ENCODE peak calls at places on chromosomes 1 and 21, in six cellular contexts. D is uterus, L is esophagus muscularis mucosa, B is IMR-90, T is left lung, P is colonic mucosa. A is an unnamed sample. For H3K36me3, the result is how much of the 10 kb centered on the place peaks cover.

GRCh38 chr1:177511036-177511435 is 340.3 kb downstream of the BRINP2 start:
- DNase-seq in T (no peak), B (no peak), D (no peak), P (no peak), L (no peak), A (no peak)

GRCh38 chr1:36889478-36889845 is 144.9 kb downstream of the GRIK3 start:
- DNase-seq in B (no peak), T (no peak), L (peak), P (peak), D (no peak), A (no peak)

GRCh38 chr1:219179293-219179692 is 5.6 kb downstream of the LYPLAL1 start:
- DNase-seq in D (no peak), L (no peak), T (no peak), B (peak), P (no peak), A (no peak)

GRCh38 chr1:33660244-33660643 is 187.8 kb downstream of the ZSCAN20 start:
- DNase-seq in T (no peak), L (no peak), D (no peak), B (no peak), P (no peak), A (no peak)

GRCh38 chr1:111955755-111956154 is 33.7 kb downstream of the KCND3 start:
- DNase-seq in D (no peak), L (no peak), B (no peak), P (no peak), T (peak), A (no peak)

GRCh38 chr1:3473381-3473844 is 18.9 kb downstream of the ARHGEF16 start:
- DNase-seq in L (no peak), B (peak), D (no peak), P (no peak), T (no peak), A (no peak)

GRCh38 chr21:14864211-14865021 is 200.4 kb downstream of the NRIP1 start:
- DNase-seq in L (no peak), T (peak), D (peak), P (peak), B (peak), A (peak)

GRCh38 chr21:31564439-31564838 is 95.1 kb upstream of the SOD1 start:
- DNase-seq in D (no peak), B (no peak), L (no peak), T (no peak), P (no peak), A (no peak)

GRCh38 chr1:168488153-168488552 is 55.6 kb downstream of the XCL2 start:
- DNase-seq in B (peak), L (no peak), D (peak), T (no peak), P (no peak), A (no peak)

GRCh38 chr1:102863704-102864103 is 244.6 kb downstream of the COL11A1 start:
- DNase-seq in B (no peak), D (no peak), T (no peak), P (no peak), L (no peak), A (no peak)

GRCh38 chr1:172893146-172893841 is 157.4 kb downstream of the TNFSF18 start:
- DNase-seq in D (no peak), T (no peak), L (no peak), P (no peak), B (no peak), A (no peak)

GRCh38 chr1:93238425-93238824 is 57.9 kb downstream of the CCDC18 start:
- DNase-seq in B (no peak), D (no peak), T (no peak), L (no peak), P (no peak), A (no peak)
- H3K36me3 ChIP-seq in B (under half), D (under half), T (under half), L (under half), P (under half), A (under half)

GRCh38 chr1:119935373-119935772 is 39.1 kb upstream of the ADAM30 start:
- DNase-seq in P (no peak), D (no peak), T (no peak), B (no peak), L (no peak), A (no peak)

GRCh38 chr1:119926553-119926952 is 30.2 kb upstream of the ADAM30 start:
- DNase-seq in D (no peak), B (no peak), L (no peak), P (no peak), T (no peak), A (no peak)

GRCh38 chr1:119933397-119933796 is 37.1 kb upstream of the ADAM30 start:
- DNase-seq in D (no peak), T (no peak), P (no peak), L (no peak), B (no peak), A (no peak)

GRCh38 chr1:119924948-119925898 is 28.9 kb upstream of the ADAM30 start:
- DNase-seq in T (no peak), B (no peak), L (peak), P (no peak), D (no peak), A (no peak)

GRCh38 chr1:119929643-119930310 is 33.5 kb upstream of the ADAM30 start:
- DNase-seq in B (peak), P (no peak), T (no peak), L (no peak), D (no peak), A (no peak)
- H3K36me3 ChIP-seq in B (under half), P (under half), T (under half), L (half or more), D (under half), A (half or more)

DNA sequence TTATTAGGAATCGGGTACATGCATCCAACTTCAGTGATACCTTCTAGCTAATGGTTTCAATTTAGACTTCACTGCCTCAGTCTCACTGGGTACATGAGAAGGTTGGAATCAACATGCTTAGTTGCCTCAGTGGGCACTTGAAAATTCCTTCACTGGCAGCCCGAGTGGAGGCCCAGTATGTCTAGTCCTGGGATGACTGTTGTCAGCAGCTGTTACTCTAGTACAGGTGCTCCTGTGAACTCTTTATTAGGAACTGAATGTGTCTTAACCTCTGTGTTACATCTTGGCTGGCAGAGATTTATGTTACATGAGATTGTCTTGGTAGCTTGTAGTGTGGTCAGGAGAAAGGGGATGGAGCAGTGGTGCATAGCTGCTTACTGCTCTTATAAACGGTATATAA is 13.4 kb downstream of the PLA2G2E start:
- DNase-seq in T (no peak), L (no peak), B (no peak), P (no peak), D (no peak), A (no peak)
- H3K36me3 ChIP-seq in T (under half), L (half or more), B (under half), P (under half), D (under half), A (half or more)

DNA sequence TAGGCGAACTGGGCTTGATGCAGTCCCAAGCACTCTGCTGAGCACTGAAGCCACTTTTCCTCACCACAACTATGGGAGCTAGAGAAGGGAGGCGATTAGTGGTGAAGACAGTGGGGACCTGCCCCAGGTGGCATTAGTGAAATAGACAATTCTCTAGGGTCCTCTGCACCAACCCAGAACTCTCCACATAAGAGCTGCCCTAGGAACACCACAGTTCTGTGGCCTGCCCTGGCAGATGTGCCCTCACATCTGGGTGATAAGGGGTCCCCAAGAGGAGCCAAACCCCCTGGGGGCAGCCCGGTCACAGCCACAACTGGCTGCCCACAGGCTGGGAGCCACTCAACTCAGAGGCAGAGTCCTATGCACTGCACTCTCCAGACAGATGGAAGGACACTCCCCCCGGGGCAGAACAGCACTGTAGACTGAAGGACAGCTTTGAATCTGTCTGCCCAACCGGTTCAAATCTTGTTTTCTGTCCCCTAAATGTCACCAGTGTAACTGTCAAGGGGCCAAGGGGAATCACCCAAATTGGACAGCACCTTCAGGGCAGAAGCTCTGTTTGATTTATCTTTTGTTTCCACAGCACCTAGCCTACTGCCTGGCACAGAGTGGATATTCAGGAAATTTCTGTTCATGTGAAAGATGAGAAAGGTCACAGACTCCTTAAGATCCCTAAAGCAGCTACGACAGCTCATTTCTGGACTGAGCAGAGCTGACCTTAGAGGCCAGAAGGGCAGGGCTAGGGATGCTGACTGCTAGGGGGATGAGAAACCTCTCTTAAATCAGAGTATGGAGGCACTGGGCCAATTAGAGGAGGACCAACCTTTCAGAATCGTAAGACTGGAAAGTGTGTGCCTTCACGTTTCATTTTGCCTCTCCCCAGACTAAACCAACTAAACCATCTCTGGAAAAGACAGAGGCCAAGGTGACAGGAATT is 41.2 kb downstream of the ITPKB start:
- DNase-seq in T (no peak), P (no peak), L (no peak), D (no peak), B (no peak), A (no peak)
- H3K36me3 ChIP-seq in T (under half), P (under half), L (under half), D (under half), B (under half), A (under half)

GRCh38 chr1:212976586-212976985 is 26.2 kb downstream of the VASH2 start:
- DNase-seq in T (no peak), B (no peak), P (no peak), L (no peak), D (no peak), A (no peak)
- H3K36me3 ChIP-seq in T (under half), B (under half), P (under half), L (under half), D (under half), A (under half)

GRCh38 chr1:17425806-17426205 is 13.7 kb downstream of the RCC2 start:
- DNase-seq in L (no peak), P (no peak), T (no peak), D (no peak), B (no peak), A (no peak)
- H3K36me3 ChIP-seq in L (half or more), P (under half), T (under half), D (under half), B (half or more), A (half or more)

DNA sequence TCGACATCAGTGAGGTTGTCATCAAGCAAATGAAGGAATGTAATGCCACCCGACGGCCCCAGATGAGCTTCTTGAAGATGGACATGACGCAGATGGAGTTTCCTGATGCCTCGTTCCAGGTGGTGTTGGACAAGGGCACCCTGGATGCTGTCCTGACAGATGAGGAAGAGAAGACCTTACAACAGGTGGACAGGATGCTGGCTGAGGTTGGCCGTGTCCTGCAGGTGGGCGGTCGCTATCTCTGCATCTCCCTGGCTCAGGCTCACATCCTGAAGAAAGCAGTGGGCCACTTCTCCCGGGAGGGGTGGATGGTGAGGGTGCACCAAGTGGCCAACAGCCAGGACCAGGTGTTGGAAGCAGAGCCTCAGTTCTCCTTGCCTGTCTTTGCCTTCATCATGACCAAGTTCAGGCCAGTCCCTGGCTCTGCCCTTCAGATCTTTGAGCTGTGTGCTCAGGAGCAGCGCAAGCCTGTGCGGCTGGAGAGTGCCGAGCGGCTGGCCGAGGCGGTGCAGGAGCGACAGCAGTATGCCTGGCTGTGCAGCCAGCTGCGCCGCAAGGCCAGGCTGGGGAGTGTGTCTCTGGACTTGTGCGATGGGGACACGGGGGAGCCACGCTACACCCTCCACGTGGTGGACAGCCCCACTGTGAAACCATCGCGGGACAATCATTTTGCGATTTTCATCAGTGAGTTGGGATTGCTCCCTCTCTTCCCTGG is 2.5 kb downstream of the METTL13 start:
- DNase-seq in P (no peak), T (no peak), L (no peak), B (no peak), D (no peak), A (no peak)
- H3K36me3 ChIP-seq in P (under half), T (under half), L (half or more), B (under half), D (under half), A (under half)

GRCh38 chr1:116391207-116391606 is 18.2 kb downstream of the ATP1A1 start:
- DNase-seq in L (no peak), P (no peak), T (no peak), D (no peak), B (no peak), A (no peak)

GRCh38 chr1:116390195-116390594 is 17.2 kb downstream of the ATP1A1 start:
- DNase-seq in D (no peak), L (no peak), T (no peak), P (no peak), B (no peak), A (no peak)

GRCh38 chr1:116394270-116394669 is 21.2 kb downstream of the ATP1A1 start:
- DNase-seq in L (no peak), T (no peak), P (no peak), B (no peak), D (no peak), A (no peak)

GRCh38 chr1:116393792-116394191 is 20.7 kb downstream of the ATP1A1 start:
- DNase-seq in T (no peak), L (no peak), D (no peak), B (no peak), P (no peak), A (no peak)

GRCh38 chr1:116393015-116393414 is 20.0 kb downstream of the ATP1A1 start:
- DNase-seq in D (no peak), T (no peak), P (no peak), B (no peak), L (no peak), A (no peak)
- H3K36me3 ChIP-seq in D (under half), T (under half), P (under half), B (half or more), L (half or more), A (half or more)

GRCh38 chr1:55078470-55078869 is 39.1 kb downstream of the PCSK9 start:
- DNase-seq in B (no peak), T (no peak), L (no peak), P (no peak), D (no peak), A (no peak)
- H3K36me3 ChIP-seq in B (under half), T (under half), L (half or more), P (under half), D (under half), A (half or more)